ENCODE peak calls at places on chromosomes 3 and 15, in four cellular contexts. R is pancreas, U is body of pancreas, G is SK-N-SH. Q is an unnamed sample.
A peak's percentile ranks its signal among the peaks of the same experiment; 100 is the strongest.

GRCh38 chr15:60223161-60223560 is 174.6 kb downstream of the ANXA2 start:
- DNase-seq in R (no peak), U (no peak), G (no peak), Q (no peak)

GRCh38 chr3:181913254-181913653 is 201.5 kb downstream of the SOX2 start:
- DNase-seq in R (no peak), U (no peak), G (no peak), Q (no peak)

GRCh38 chr15:57044072-57044702 is 125.7 kb downstream of the TCF12 start:
- DNase-seq in R (no peak), U (no peak), G (no peak), Q (no peak)

GRCh38 chr3:38368238-38368637 is 21.7 kb downstream of the XYLB start:
- DNase-seq in R (no peak), U (no peak), G (no peak), Q (no peak)

GRCh38 chr3:128322030-128323022 is 144.4 kb downstream of the DNAJB8 start:
- DNase-seq in R (peak; percentile 72), U (peak; percentile 80), G (no peak), Q (peak; percentile 30)

GRCh38 chr3:65080432-65080831 is 392.6 kb upstream of the ADAMTS9 start:
- DNase-seq in R (no peak), U (no peak), G (no peak), Q (no peak)

GRCh38 chr15:88031461-88031860 is 225.1 kb downstream of the NTRK3 start:
- DNase-seq in R (no peak), U (no peak), G (no peak), Q (no peak)

GRCh38 chr15:55552926-55553325 is 35.2 kb downstream of the PYGO1 start:
- DNase-seq in R (peak; percentile 16), U (no peak), G (no peak), Q (no peak)

GRCh38 chr3:180871901-180872300 is 40.6 kb upstream of the FXR1 start:
- DNase-seq in R (no peak), U (no peak), G (no peak), Q (no peak)

GRCh38 chr3:108406063-108406660 is 104.2 kb downstream of the MYH15 start:
- DNase-seq in R (no peak), U (no peak), G (no peak), Q (no peak)

GRCh38 chr3:32307591-32307990 is 69.1 kb downstream of the CMTM8 start:
- DNase-seq in R (no peak), U (no peak), G (no peak), Q (no peak)

GRCh38 chr3:31840252-31840651 is 140.8 kb downstream of the OSBPL10 start:
- DNase-seq in R (no peak), U (no peak), G (no peak), Q (no peak)

GRCh38 chr3:51708216-51708845 is 1.5 kb downstream of the GRM2 start:
- DNase-seq in R (no peak), U (no peak), G (no peak), Q (no peak)

DNA sequence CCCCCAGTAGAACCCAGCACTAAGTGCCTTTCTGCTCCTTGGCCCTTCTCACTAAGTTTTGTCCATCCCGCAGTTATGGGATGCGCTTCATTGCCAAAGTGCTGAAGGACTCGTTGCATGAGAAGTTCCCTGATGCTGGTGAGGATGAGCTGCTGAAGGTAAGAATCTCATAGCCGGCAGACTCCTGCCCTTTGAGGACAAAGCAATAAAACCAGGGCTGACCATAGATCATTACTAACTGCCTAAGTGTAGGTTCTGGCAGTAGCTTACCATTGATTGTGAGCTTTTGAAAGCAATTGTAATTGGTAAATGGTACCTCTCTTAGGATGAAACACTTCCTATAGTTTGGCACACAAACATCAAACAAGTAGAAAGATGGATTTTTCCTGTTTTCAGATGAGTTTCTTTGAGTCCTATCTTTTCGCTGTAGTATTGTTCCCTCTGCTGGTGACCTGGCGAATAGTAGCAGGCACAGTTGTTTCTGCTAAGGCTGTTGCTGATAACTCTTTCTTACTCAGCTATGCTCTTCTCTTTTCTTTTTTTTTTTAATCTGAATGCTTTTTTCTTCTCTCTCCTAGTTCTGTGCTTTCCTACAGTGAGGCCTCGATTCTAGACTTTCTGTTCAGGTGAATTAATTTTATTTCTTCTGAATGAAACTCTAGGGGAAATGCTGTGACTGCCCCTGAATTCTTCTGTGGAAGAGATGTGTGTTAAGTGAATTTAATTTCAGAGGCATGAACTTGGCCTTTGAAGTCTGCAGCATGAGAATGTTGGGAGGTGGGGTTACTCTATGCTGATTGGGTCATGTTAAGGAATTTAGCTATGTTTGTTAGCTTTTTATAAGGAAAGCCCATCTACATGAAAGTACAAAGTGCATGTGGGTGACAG is 47.4 kb upstream of the CRTC3 start:
- DNase-seq in R (no peak), U (peak; percentile 56), G (peak; percentile 54), Q (peak; percentile 51)
- H3K36me3 ChIP-seq in R (peaks cover 19% of the 10 kb centered on the region), U (peaks cover 46% of the 10 kb centered on the region), G (peaks cover 49% of the 10 kb centered on the region), Q (peaks cover 64% of the 10 kb centered on the region)

GRCh38 chr15:41856716-41857115 is 18.1 kb downstream of the PLA2G4B start:
- DNase-seq in R (no peak), U (no peak), G (no peak), Q (no peak)
- H3K4me1 ChIP-seq in R (no peaks in the 10 kb centered on the region), U (no peaks in the 10 kb centered on the region), G (no peaks in the 10 kb centered on the region), Q (no peaks in the 10 kb centered on the region)

GRCh38 chr3:150830745-150831144 is 67.8 kb upstream of the SIAH2 start:
- DNase-seq in R (no peak), U (no peak), G (no peak), Q (no peak)
- H3K27me3 ChIP-seq in R (no peaks in the 10 kb centered on the region), U (no peaks in the 10 kb centered on the region), G (peaks cover 26% of the 10 kb centered on the region), Q (no peaks in the 10 kb centered on the region)

GRCh38 chr15:85748176-85748575 is 46.5 kb downstream of the KLHL25 start:
- DNase-seq in R (no peak), U (no peak), G (no peak), Q (no peak)

GRCh38 chr15:85749261-85750151 is 45.2 kb downstream of the KLHL25 start:
- DNase-seq in R (no peak), U (no peak), G (no peak), Q (no peak)

GRCh38 chr15:85750319-85750806 is 44.4 kb downstream of the KLHL25 start:
- DNase-seq in R (no peak), U (peak; percentile 38), G (no peak), Q (no peak)

GRCh38 chr15:85746641-85747040 is 48.1 kb downstream of the KLHL25 start:
- DNase-seq in R (no peak), U (no peak), G (peak; percentile 11), Q (no peak)

DNA sequence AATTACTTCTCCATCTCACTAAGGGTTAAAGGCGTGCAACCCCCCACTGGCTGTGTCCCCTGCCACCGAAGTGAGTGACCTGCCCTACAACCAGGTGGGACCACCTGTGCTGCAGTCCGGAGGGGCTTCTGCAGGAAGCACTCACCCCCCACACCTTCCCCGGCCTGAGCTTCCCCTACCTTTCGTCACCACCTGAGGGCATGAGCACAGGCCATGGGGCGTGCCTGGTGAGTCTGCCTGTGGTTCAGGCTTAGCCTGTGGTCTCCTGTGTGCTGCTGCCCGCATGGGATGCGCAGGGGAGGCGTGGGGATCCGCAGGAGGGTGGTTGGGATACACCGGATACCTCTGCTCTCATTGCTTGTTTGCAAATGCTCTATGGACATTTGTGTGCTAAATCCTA is 46.0 kb downstream of the KLHL25 start:
- DNase-seq in R (no peak), U (no peak), G (peak; percentile 36), Q (no peak)
- H3K36me3 ChIP-seq in R (peaks cover 33% of the 10 kb centered on the region), U (peaks cover 37% of the 10 kb centered on the region), G (peaks cover 48% of the 10 kb centered on the region), Q (peaks cover 42% of the 10 kb centered on the region)

DNA sequence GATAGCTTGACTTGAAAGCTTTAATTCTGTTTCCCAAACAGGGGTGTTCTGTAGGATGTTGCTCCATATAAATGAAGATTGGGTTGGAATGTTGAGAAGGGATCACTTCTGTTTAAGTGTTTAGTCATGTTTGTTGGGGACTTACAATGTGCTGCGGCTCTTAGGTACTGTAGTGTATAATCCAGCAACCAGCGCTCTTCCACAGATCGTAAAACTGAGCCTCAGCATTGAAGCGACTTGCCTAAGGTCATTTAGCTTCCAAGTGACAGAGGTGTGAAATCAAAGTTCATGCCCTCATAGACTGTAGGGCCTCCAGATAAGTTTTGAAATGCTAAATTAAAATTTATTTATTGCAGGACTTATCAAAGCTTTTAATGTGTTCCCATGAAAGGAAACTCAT is 1.8 kb downstream of the MKRN2 start:
- DNase-seq in R (no peak), U (no peak), G (no peak), Q (no peak)
- H3K4me1 ChIP-seq in R (peaks cover 40% of the 10 kb centered on the region), U (peaks cover 61% of the 10 kb centered on the region), G (peaks cover 8% of the 10 kb centered on the region), Q (peaks cover 40% of the 10 kb centered on the region)

DNA sequence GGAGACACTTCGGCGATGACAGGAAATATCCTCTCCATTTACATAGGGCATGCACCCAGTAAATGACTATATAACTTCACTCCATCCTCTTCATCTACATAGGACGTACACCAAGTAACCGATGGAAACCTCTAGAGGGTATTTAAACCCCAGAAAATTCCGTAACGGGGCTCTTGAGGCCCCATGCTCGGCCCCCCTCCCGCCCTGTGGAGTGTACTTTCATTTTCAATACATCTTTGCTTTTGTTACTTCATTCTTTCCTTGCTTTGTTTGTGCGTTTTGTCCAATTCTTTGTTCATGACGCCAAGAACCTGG is 7.5 kb upstream of the FAM107A start:
- DNase-seq in R (no peak), U (no peak), G (no peak), Q (no peak)
- H3K27me3 ChIP-seq in R (no peaks in the 10 kb centered on the region), U (peaks cover 12% of the 10 kb centered on the region), G (no peaks in the 10 kb centered on the region), Q (peaks cover 18% of the 10 kb centered on the region)

GRCh38 chr15:39585394-39585841 is 4.5 kb downstream of the THBS1 start:
- DNase-seq in R (no peak), U (no peak), G (no peak), Q (no peak)
- H3K36me3 ChIP-seq in R (peaks cover 16% of the 10 kb centered on the region), U (peaks cover 24% of the 10 kb centered on the region), G (peaks cover 82% of the 10 kb centered on the region), Q (no peaks in the 10 kb centered on the region)

DNA sequence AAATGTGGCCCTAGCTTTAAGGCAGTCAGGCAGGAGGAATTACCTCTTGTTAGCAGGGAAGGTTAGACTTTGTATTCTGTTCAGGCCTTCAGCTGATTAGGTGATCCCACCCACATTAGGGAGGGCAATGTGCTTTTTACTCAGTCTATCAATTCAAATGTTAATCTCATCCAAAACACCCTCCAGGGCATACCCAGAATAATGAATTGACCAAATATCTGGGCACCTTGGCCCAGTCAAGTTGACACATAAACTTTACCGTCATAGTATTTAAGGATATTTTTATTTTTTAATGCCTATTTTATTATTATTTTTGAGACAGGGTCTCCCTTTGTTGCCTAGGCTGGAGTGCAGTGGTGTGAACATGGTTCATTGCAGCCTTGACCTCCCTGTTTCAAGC is 146.1 kb downstream of the PTPRG start:
- DNase-seq in R (no peak), U (no peak), G (no peak), Q (no peak)
- H3K4me1 ChIP-seq in R (no peaks in the 10 kb centered on the region), U (peaks cover 5% of the 10 kb centered on the region), G (no peaks in the 10 kb centered on the region), Q (no peaks in the 10 kb centered on the region)

GRCh38 chr3:13166243-13167063 is 93.2 kb upstream of the IQSEC1 start:
- DNase-seq in R (no peak), U (no peak), G (no peak), Q (no peak)
- H3K27me3 ChIP-seq in R (no peaks in the 10 kb centered on the region), U (no peaks in the 10 kb centered on the region), G (no peaks in the 10 kb centered on the region), Q (no peaks in the 10 kb centered on the region)

Q was measured in CD8-positive, alpha-beta memory T cell.